ENCODE peak calls at places on chromosome 9, in four cellular contexts. F is non-pigmented ciliary epithelial cell, H is GM23338, R is adrenal gland. V is an unnamed sample.

GRCh38 chr9:69443178-69443577 is 118.2 kb downstream of the ENTREP1 start:
- DNase-seq in F (no peak), H (no peak), R (no peak), V (no peak)

GRCh38 chr9:4065054-4065453 is 234.8 kb downstream of the GLIS3 start:
- DNase-seq in F (no peak), H (no peak), R (no peak), V (no peak)

GRCh38 chr9:108478431-108478837 is 377.4 kb downstream of the ACTL7B start:
- DNase-seq in F (no peak), H (no peak), R (peak; percentile 72), V (no peak)

GRCh38 chr9:16363073-16363781 is 507.2 kb downstream of the BNC2 start:
- DNase-seq in F (no peak), H (no peak), R (no peak), V (no peak)

GRCh38 chr9:99825158-99826046 is 3.7 kb downstream of the NR4A3 start:
- DNase-seq in F (no peak), H (peak; percentile 45), R (no peak), V (no peak)

GRCh38 chr9:76092572-76092971 is 202.1 kb downstream of the PCSK5 start:
- DNase-seq in F (no peak), H (no peak), R (no peak), V (no peak)

GRCh38 chr9:73655363-73655762 is 503.7 kb downstream of the ANXA1 start:
- DNase-seq in F (no peak), H (no peak), R (no peak), V (no peak)

GRCh38 chr9:68637020-68637419 is 68.0 kb upstream of the PIP5K1B start:
- DNase-seq in F (no peak), H (no peak), R (no peak), V (no peak)

GRCh38 chr9:79477955-79478751 is 93.6 kb upstream of the TLE4 start:
- DNase-seq in F (no peak), H (peak; percentile 82), R (no peak), V (peak; percentile 33)

GRCh38 chr9:131886839-131887238 is 147.0 kb upstream of the RAPGEF1 start:
- DNase-seq in F (no peak), H (no peak), R (no peak), V (no peak)

GRCh38 chr9:89820337-89820736 is 215.5 kb downstream of the GADD45G start:
- DNase-seq in F (no peak), H (no peak), R (no peak), V (no peak)

GRCh38 chr9:78777747-78778146 is 480.8 kb downstream of the PSAT1 start:
- DNase-seq in F (no peak), H (peak; percentile 65), R (no peak), V (no peak)

GRCh38 chr9:121288874-121289553 is 21.1 kb downstream of the GSN start:
- DNase-seq in F (no peak), H (peak; percentile 83), R (peak; percentile 81), V (peak; percentile 74)

GRCh38 chr9:69313175-69313574 is 11.8 kb upstream of the ENTREP1 start:
- DNase-seq in F (no peak), H (peak; percentile 49), R (no peak), V (no peak)

GRCh38 chr9:70478963-70479641 is 64.6 kb upstream of the KLF9 start:
- DNase-seq in F (no peak), H (no peak), R (no peak), V (peak; percentile 89)

GRCh38 chr9:93250185-93250584 is 66.2 kb downstream of the WNK2 start:
- DNase-seq in F (no peak), H (no peak), R (no peak), V (no peak)

GRCh38 chr9:93297659-93298497 is 113.9 kb downstream of the WNK2 start:
- DNase-seq in F (no peak), H (peak; percentile 41), R (no peak), V (no peak)

GRCh38 chr9:73155968-73156592 is 4.4 kb downstream of the ANXA1 start:
- DNase-seq in F (no peak), H (no peak), R (no peak), V (no peak)

GRCh38 chr9:116145036-116145435 is 8.6 kb upstream of the PAPPA start:
- DNase-seq in F (no peak), H (no peak), R (no peak), V (no peak)

GRCh38 chr9:107667700-107668099 is 178.1 kb upstream of the KLF4 start:
- DNase-seq in F (no peak), H (no peak), R (no peak), V (peak; percentile 8)

GRCh38 chr9:14865206-14865605 is 45.0 kb downstream of the FREM1 start:
- DNase-seq in F (no peak), H (no peak), R (no peak), V (no peak)

GRCh38 chr9:120256146-120256545 is 323.8 kb downstream of the CDK5RAP2 start:
- DNase-seq in F (no peak), H (no peak), R (no peak), V (no peak)

GRCh38 chr9:97570899-97571298 is 62.3 kb downstream of the TSTD2 start:
- DNase-seq in F (no peak), H (no peak), R (peak; percentile 79), V (no peak)

GRCh38 chr9:16031971-16032370 is 479.1 kb downstream of the CCDC171 start:
- DNase-seq in F (no peak), H (no peak), R (no peak), V (no peak)

GRCh38 chr9:137320555-137321384 is 18.7 kb upstream of the NRARP start:
- DNase-seq in F (no peak), H (peak; percentile 65), R (no peak), V (no peak)

GRCh38 chr9:136545065-136545965 is 533 bp downstream of the NOTCH1 start:
- DNase-seq in F (no peak), H (no peak), R (no peak), V (no peak)

GRCh38 chr9:114503522-114504340 is 1.5 kb downstream of the WHRN start:
- DNase-seq in F (no peak), H (no peak), R (no peak), V (no peak)

GRCh38 chr9:94655739-94656138 is 16.4 kb upstream of the FBP1 start:
- DNase-seq in F (no peak), H (no peak), R (no peak), V (no peak)

GRCh38 chr9:37036237-37037136 is 2.4 kb upstream of the PAX5 start:
- DNase-seq in F (no peak), H (peak; percentile 53), R (peak; percentile 61), V (peak; percentile 62)

GRCh38 chr9:134490446-134490845 is 151.2 kb upstream of the COL5A1 start:
- DNase-seq in F (no peak), H (no peak), R (no peak), V (no peak)

GRCh38 chr9:73054091-73054490 is 97.6 kb upstream of the ANXA1 start:
- DNase-seq in F (no peak), H (no peak), R (no peak), V (no peak)

GRCh38 chr9:121059998-121060636 is 10.0 kb upstream of the C5 start:
- DNase-seq in F (no peak), H (peak; percentile 93), R (peak; percentile 32), V (peak; percentile 52)